ENCODE peak calls at places on chromosomes 11 and 22, in eight cellular contexts. B, G, K, O, H, Q, C and R are unnamed samples.

GRCh38 chr22:38300197-38300945 is 16.9 kb downstream of the CSNK1E start:
- DNase-seq in Q (no peak), B (no peak), G (no peak), C (no peak), H (no peak), O (no peak), K (no peak), R (no peak)

GRCh38 chr22:28999510-29000224 is 62.0 kb downstream of the C22orf31 start:
- DNase-seq in H (no peak), B (no peak), Q (no peak), O (no peak), C (no peak), K (no peak), G (no peak), R (no peak)

GRCh38 chr22:44129614-44129976 is 51.1 kb upstream of the PARVG start:
- DNase-seq in O (peak), Q (peak), K (no peak), G (peak), H (peak), C (no peak), B (no peak), R (no peak)

GRCh38 chr11:102387056-102387781 is 40.2 kb downstream of the BIRC2 start:
- DNase-seq in Q (no peak), O (no peak), C (no peak), G (no peak), H (no peak), B (no peak), K (no peak), R (no peak)

GRCh38 chr11:132901638-132902610 is 630.4 kb downstream of the OPCML start:
- DNase-seq in C (no peak), Q (no peak), K (no peak), O (no peak), H (no peak), G (no peak), B (no peak), R (no peak)

GRCh38 chr22:30968015-30968923 is at the start of gene MORC2:
- DNase-seq in B (peak), Q (peak), H (no peak), G (no peak), K (no peak), O (peak), C (no peak), R (peak)

GRCh38 chr11:58963551-58964075 is 24.3 kb downstream of the GLYATL1 start:
- DNase-seq in Q (no peak), G (peak), O (peak), C (no peak), K (no peak), H (no peak), B (no peak), R (peak)

GRCh38 chr11:63518548-63518947 is 12.7 kb downstream of the LGALS12 start:
- DNase-seq in H (no peak), B (no peak), G (peak), O (peak), C (no peak), K (no peak), Q (no peak), R (no peak)

GRCh38 chr11:21888814-21889213 is 304.1 kb upstream of the ANO5 start:
- DNase-seq in C (no peak), Q (no peak), H (no peak), K (no peak), G (peak), O (peak), B (no peak), R (no peak)

GRCh38 chr11:9906043-9906791 is 242.3 kb downstream of the SWAP70 start:
- DNase-seq in C (no peak), H (peak), G (peak), O (peak), B (no peak), K (no peak), Q (no peak), R (no peak)

GRCh38 chr11:67398661-67399563 is 2.7 kb downstream of the PPP1CA start:
- DNase-seq in H (no peak), C (no peak), B (no peak), K (no peak), Q (no peak), O (no peak), G (no peak), R (no peak)

GRCh38 chr11:128289048-128289447 is 298.3 kb downstream of the ETS1 start:
- DNase-seq in K (no peak), H (no peak), Q (no peak), G (no peak), C (no peak), O (no peak), B (no peak), R (peak)

GRCh38 chr11:128904872-128905344 is 13.8 kb downstream of the KCNJ5 start:
- DNase-seq in Q (no peak), H (peak), K (no peak), O (peak), B (peak), G (no peak), C (no peak), R (peak)

GRCh38 chr22:39184586-39185577 is 32.4 kb upstream of the CBX7 start:
- DNase-seq in C (no peak), G (no peak), Q (no peak), O (no peak), K (no peak), B (no peak), H (no peak), R (no peak)

GRCh38 chr11:126186708-126187481 is 24.6 kb downstream of the RPUSD4 start:
- DNase-seq in Q (no peak), C (no peak), K (no peak), B (no peak), G (no peak), H (no peak), O (no peak), R (no peak)

GRCh38 chr11:121071456-121072236 is 29.4 kb upstream of the TECTA start:
- DNase-seq in O (no peak), C (no peak), B (no peak), G (no peak), H (peak), Q (peak), K (no peak), R (no peak)

GRCh38 chr11:109914809-109915653 is 178.2 kb upstream of the ZC3H12C start:
- DNase-seq in B (no peak), O (peak), Q (no peak), K (no peak), C (no peak), G (peak), H (peak), R (no peak)

GRCh38 chr11:65246506-65246905 is 15.3 kb upstream of the POLA2 start:
- DNase-seq in G (no peak), O (no peak), C (no peak), Q (no peak), H (no peak), B (no peak), K (no peak), R (no peak)

GRCh38 chr11:68798221-68798813 is 43.4 kb downstream of the CPT1A start:
- DNase-seq in K (no peak), O (no peak), C (peak), G (peak), B (peak), Q (no peak), H (peak), R (peak)

GRCh38 chr22:19579880-19580279 is 55.7 kb upstream of the CLDN5 start:
- DNase-seq in H (peak), G (no peak), C (no peak), O (no peak), Q (no peak), B (peak), K (peak), R (peak)

GRCh38 chr22:37283393-37283937 is 1.2 kb downstream of the CYTH4 start:
- DNase-seq in H (no peak), C (no peak), O (no peak), K (no peak), B (no peak), G (no peak), Q (no peak), R (no peak)

GRCh38 chr11:5891216-5891800 is 1.7 kb upstream of the OR52E5 start:
- DNase-seq in O (peak), C (no peak), K (no peak), Q (no peak), H (peak), G (peak), B (no peak), R (peak)
- TF ChIP-seq CTCF in O (peak), C (no peak), K (peak), Q (peak), H (no peak), G (peak), B (peak), R (peak)

DNA sequence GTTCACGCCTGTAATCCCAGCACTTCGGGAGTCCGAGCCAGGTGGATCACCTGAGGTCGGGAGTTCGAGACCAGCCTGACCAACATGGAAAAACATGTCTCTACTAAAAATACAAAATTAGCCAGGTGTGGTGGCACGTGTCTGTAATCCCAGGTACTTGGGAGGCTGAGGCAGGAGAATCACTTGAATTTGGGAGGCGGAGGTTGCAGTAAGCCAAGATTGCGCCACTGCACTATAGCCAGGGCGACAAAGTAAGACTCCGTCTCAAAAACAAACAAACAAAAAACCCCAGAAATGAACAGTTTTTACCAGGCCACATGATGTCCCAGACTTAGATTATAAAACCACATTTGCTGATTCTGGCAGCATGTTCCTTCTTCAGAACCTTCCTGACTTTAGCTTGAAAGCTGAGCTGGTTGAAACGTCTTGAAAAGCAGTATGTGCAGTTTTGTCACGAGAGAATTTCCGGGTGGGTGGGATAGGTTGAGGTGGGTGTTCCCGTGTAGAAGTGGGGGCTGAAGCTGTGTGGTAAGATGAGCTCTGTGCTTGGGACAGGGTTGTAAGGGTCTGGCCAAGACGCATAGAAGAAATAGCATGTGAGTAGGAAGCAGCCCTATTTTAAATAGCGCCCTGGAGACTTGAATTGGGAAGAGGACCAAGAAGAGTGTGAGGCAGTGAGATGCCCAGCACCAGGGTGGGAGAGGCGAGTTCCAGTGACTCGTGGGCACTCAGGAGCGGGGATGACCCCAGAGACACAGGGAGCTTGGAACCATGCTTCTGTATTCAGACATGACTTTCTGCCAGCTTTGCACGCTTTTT is 7.5 kb downstream of the AP2A2 start:
- DNase-seq in G (no peak), O (peak), H (no peak), B (no peak), C (no peak), K (no peak), Q (no peak), R (no peak)
- H3K4me3 ChIP-seq in G (no peak), O (no peak), H (no peak), B (peak), C (no peak), K (no peak), Q (no peak), R (no peak)

DNA sequence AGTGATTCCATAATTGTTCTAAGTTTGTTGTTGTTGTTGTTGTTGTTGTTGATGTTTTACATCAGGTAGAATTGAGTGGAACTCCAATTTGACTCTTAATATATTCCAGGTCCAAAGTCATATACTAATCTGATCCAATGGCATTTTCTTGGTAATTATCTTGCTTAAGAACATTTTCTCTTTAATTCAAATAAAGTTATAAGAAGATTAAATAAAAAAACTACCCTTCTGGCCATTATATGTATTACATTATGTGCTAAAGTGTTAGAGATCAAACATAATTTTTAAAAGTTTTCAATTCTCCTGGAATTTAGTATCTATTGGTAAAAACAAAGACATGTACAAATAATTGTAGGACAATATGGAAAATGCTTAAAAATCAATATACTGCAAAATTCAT is 775.4 kb downstream of the LUZP2 start:
- DNase-seq in K (no peak), C (no peak), B (no peak), Q (no peak), G (no peak), H (no peak), O (no peak), R (no peak)
- TF ChIP-seq CTCF in K (no peak), C (no peak), B (peak), Q (peak), G (no peak), H (no peak), O (no peak), R (no peak)

GRCh38 chr11:122173074-122173450 is 57.0 kb upstream of the BLID start:
- DNase-seq in K (no peak), C (no peak), Q (no peak), G (no peak), B (no peak), O (no peak), H (no peak), R (no peak)

GRCh38 chr11:122175316-122175715 is 59.3 kb upstream of the BLID start:
- DNase-seq in O (no peak), C (no peak), G (no peak), B (no peak), K (no peak), Q (no peak), H (peak), R (no peak)

GRCh38 chr11:122172352-122173073 is 56.5 kb upstream of the BLID start:
- DNase-seq in H (no peak), C (no peak), K (no peak), O (no peak), B (no peak), Q (no peak), G (no peak), R (no peak)

GRCh38 chr11:122170815-122171475 is 54.9 kb upstream of the BLID start:
- DNase-seq in O (peak), H (peak), C (no peak), K (no peak), B (no peak), Q (no peak), G (peak), R (no peak)

DNA sequence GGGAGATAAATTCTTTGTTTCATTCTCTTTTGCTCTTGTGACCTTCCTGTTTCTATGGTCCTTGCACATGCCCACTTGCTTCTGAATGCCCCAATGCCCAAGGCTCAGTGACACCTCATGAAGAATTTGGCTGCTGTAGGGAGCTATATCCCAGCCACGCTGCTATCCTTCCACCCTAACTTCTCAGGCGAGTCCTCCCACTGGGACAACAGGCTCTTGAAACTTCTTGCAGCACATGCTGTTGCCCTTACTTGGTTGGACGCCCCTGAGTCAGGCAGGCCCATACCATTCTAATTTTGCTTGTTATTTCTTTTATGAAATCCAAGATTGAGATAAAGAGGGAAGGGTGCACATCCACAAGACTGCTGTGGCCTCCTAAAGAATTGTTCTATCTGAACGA is 57.6 kb upstream of the BLID start:
- DNase-seq in B (no peak), G (no peak), H (no peak), C (no peak), O (no peak), Q (no peak), K (no peak), R (no peak)
- H3K4me3 ChIP-seq in B (no peak), G (no peak), H (no peak), C (no peak), O (no peak), Q (no peak), K (no peak), R (no peak)

DNA sequence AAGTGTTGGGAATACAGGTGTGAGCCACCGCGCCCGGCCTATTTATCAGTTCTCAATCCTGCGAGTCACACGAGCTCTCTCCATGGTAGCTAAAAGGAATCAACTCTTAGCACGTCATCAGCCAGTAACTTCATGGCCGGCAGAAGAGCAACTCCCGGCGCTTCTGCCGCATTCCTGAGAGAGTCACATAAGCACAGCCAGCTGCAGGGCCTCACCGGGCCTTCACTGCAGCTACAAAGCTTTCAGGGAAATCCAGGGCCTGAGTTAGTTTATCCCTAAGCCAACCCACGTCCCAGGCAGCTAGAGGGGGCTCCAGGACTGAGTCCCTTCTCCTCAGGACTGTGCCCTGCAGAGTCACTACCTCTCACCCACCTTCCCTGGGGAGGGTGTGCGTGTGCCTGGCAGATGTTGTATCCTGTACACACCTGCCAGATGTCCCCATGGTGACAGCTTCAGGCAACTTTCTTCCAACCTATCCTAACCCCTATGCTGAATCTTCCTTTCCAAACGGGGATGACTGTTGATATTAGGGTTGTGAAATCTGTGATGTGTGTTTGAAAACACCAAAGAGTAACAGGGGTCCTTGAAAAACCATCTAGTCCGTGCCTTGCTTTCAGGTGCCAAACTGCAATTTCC is 45.9 kb upstream of the ARFGAP3 start:
- DNase-seq in H (no peak), B (no peak), C (no peak), Q (no peak), K (no peak), O (peak), G (peak), R (no peak)
- TF ChIP-seq CTCF in H (no peak), B (no peak), C (no peak), Q (no peak), K (no peak), O (peak), G (no peak), R (no peak)

DNA sequence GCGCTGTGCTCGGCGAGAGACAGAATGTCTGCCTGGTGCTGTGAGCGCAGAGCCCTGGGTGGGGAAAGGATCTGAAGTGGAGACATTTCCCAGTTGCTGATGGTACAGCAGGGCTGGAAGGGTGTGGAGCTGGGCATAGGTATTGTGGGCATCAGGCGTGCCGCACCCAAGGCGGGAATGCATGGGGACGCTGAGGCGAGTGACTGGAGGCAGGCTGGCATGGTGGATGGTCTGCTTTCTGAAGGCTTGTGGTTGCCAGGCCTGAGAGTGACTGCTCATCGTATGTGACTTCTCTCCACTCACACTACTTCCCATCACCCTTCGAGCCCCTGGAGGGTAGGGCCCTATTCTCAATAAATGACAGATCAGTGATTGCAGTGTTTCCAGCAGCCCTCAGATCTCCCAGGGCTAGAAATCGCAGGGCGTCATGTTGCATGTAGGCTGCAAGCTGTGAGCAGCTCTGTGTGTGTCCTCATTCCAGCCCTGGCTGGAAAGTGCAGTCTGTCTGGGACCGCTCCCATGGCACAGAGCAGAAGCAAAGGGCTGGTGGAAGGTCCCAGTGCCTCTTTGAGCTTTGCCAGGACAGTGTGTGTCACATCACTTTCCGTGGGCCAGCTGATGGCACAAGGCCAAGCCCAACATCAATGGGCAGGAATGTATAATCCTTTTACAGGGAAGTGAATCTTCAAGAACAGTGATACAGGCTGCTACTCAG is 67.7 kb downstream of the TBC1D22A start:
- DNase-seq in G (peak), C (no peak), O (peak), B (peak), K (peak), Q (peak), H (peak), R (no peak)
- H3K4me3 ChIP-seq in G (no peak), C (no peak), O (no peak), B (no peak), K (no peak), Q (no peak), H (no peak), R (no peak)